ENCODE peak calls at places on chromosome 7, in ten cellular contexts. D is endodermal cell; C is hypothalamus; Z is pons; B is T-helper 9 cell; H is NCI-H2081; P is adrenal gland; S is heart left ventricle; A is effector CD4-positive, alpha-beta T cell; G is CD4-positive, alpha-beta T cell. K is an unnamed sample.

GRCh38 chr7:48525726-48526374 is 354.6 kb downstream of the ABCA13 start:
- DNase-seq in G (no peak), S (no peak), H (no peak), D (no peak), C (no peak), P (no peak), B (no peak), Z (no peak), A (no peak), K (no peak)

GRCh38 chr7:31327071-31327470 is 13.5 kb downstream of the NEUROD6 start:
- DNase-seq in C (no peak), B (no peak), D (peak), S (no peak), G (no peak), A (no peak), Z (no peak), P (no peak), H (no peak), K (no peak)

GRCh38 chr7:113664867-113665266 is 253.9 kb downstream of the PPP1R3A start:
- DNase-seq in B (no peak), A (no peak), G (no peak), H (no peak), P (no peak), C (no peak), D (no peak), Z (no peak), S (no peak), K (no peak)

GRCh38 chr7:24054231-24054630 is 229.8 kb upstream of the NPY start:
- DNase-seq in C (no peak), A (no peak), S (no peak), D (no peak), H (no peak), B (no peak), P (no peak), Z (no peak), G (no peak), K (no peak)

GRCh38 chr7:70035955-70036354 is 437.7 kb downstream of the AUTS2 start:
- DNase-seq in Z (no peak), P (no peak), S (no peak), C (no peak), D (no peak), H (no peak), G (no peak), B (no peak), A (no peak), K (no peak)

GRCh38 chr7:17062433-17063383 is 180.9 kb upstream of the AGR3 start:
- DNase-seq in P (no peak), C (no peak), D (no peak), G (no peak), A (no peak), S (no peak), B (no peak), Z (no peak), H (no peak), K (peak)

GRCh38 chr7:371119-371778 is 81.3 kb downstream of the FOXL3 start:
- DNase-seq in Z (no peak), P (no peak), A (no peak), D (no peak), G (no peak), H (no peak), B (no peak), S (no peak), C (no peak), K (peak)

GRCh38 chr7:96151889-96152288 is 170.0 kb downstream of the SLC25A13 start:
- DNase-seq in C (no peak), A (no peak), D (no peak), G (no peak), H (no peak), B (no peak), P (no peak), Z (no peak), S (no peak), K (no peak)

GRCh38 chr7:138720286-138720685 is 19.1 kb upstream of the SVOPL start:
- DNase-seq in H (no peak), A (no peak), P (no peak), S (no peak), C (no peak), G (no peak), D (no peak), Z (no peak), B (no peak), K (no peak)

GRCh38 chr7:69782917-69783684 is 184.8 kb downstream of the AUTS2 start:
- DNase-seq in H (peak), B (no peak), A (no peak), Z (peak), S (peak), D (no peak), C (peak), P (no peak), G (no peak), K (no peak)

GRCh38 chr7:27174077-27175004 is at the start of gene HOXA10:
- DNase-seq in C (no peak), A (no peak), G (no peak), S (no peak), D (peak), P (peak), Z (no peak), B (no peak), H (peak), K (no peak)

GRCh38 chr7:75722381-75722780 is 16.4 kb downstream of the HIP1 start:
- DNase-seq in C (no peak), G (no peak), B (no peak), D (no peak), Z (no peak), P (no peak), A (no peak), H (no peak), S (no peak), K (no peak)

GRCh38 chr7:140506788-140507464 is 27.6 kb upstream of the MKRN1 start:
- DNase-seq in B (no peak), G (no peak), S (peak), A (no peak), H (peak), D (peak), C (peak), Z (no peak), P (no peak), K (no peak)

GRCh38 chr7:115707684-115708341 is 322.8 kb downstream of the TFEC start:
- DNase-seq in A (no peak), Z (peak), C (no peak), S (no peak), P (no peak), D (no peak), G (no peak), B (no peak), H (peak), K (no peak)

GRCh38 chr7:29424295-29424983 is 139.2 kb upstream of the PRR15 start:
- DNase-seq in P (no peak), C (no peak), S (no peak), D (no peak), G (no peak), Z (no peak), A (no peak), B (no peak), H (no peak), K (no peak)

GRCh38 chr7:27179503-27180430 is 5.3 kb downstream of the HOXA11 start:
- DNase-seq in H (peak), A (peak), P (no peak), B (peak), D (peak), S (no peak), G (peak), C (peak), Z (no peak), K (no peak)

GRCh38 chr7:108467391-108467790 is 11.2 kb upstream of the NRCAM start:
- DNase-seq in C (no peak), H (no peak), S (no peak), D (no peak), Z (no peak), A (no peak), B (no peak), P (no peak), G (no peak), K (no peak)

GRCh38 chr7:30977896-30978564 is 14.3 kb downstream of the GHRHR start:
- DNase-seq in D (peak), B (no peak), H (peak), G (no peak), P (no peak), A (no peak), S (no peak), Z (no peak), C (no peak), K (no peak)

GRCh38 chr7:23712368-23713284 is 2.6 kb downstream of the STK31 start:
- DNase-seq in Z (peak), S (no peak), P (no peak), D (no peak), H (peak), B (no peak), G (no peak), A (no peak), C (no peak), K (no peak)

GRCh38 chr7:28754027-28754426 is 204.1 kb downstream of the TRIL start:
- DNase-seq in A (no peak), G (no peak), S (peak), B (no peak), Z (peak), C (peak), D (no peak), P (no peak), H (no peak), K (no peak)

GRCh38 chr7:8418627-8419245 is 14.7 kb upstream of the NXPH1 start:
- DNase-seq in S (peak), D (peak), Z (peak), A (peak), H (peak), C (no peak), B (peak), G (peak), P (peak), K (peak)

GRCh38 chr7:46492460-46492859 is 571.4 kb upstream of the IGFBP3 start:
- DNase-seq in S (no peak), B (no peak), P (no peak), A (no peak), C (no peak), D (no peak), Z (no peak), H (no peak), G (no peak), K (no peak)

GRCh38 chr7:77887567-77887966 is 89.0 kb downstream of the PHTF2 start:
- DNase-seq in H (no peak), S (no peak), B (no peak), Z (no peak), C (no peak), P (no peak), G (no peak), D (no peak), A (no peak), K (no peak)

GRCh38 chr7:75914169-75914654 is 743 bp upstream of the POR start:
- DNase-seq in P (peak), H (no peak), A (no peak), G (no peak), B (no peak), S (peak), Z (peak), C (no peak), D (no peak), K (no peak)

GRCh38 chr7:101869901-101870290 is 52.5 kb downstream of the CUX1 start:
- DNase-seq in P (no peak), C (no peak), Z (no peak), D (no peak), S (no peak), B (no peak), H (no peak), G (no peak), A (no peak), K (no peak)

GRCh38 chr7:130281227-130281626 is 11.7 kb upstream of the CPA4 start:
- DNase-seq in C (no peak), D (no peak), A (no peak), H (no peak), B (no peak), G (no peak), S (no peak), Z (no peak), P (no peak), K (no peak)

GRCh38 chr7:128167791-128168666 is 73.0 kb upstream of the LEP start:
- DNase-seq in C (no peak), D (peak), B (no peak), P (no peak), A (no peak), S (no peak), G (no peak), Z (no peak), H (no peak), K (no peak)

GRCh38 chr7:104230606-104231005 is 22.8 kb upstream of the ORC5 start:
- DNase-seq in B (no peak), A (no peak), P (no peak), C (no peak), G (no peak), D (no peak), Z (no peak), S (no peak), H (peak), K (no peak)

GRCh38 chr7:151233111-151233701 is 923 bp downstream of the CHPF2 start:
- DNase-seq in D (no peak), Z (no peak), P (peak), B (peak), G (peak), H (peak), S (no peak), A (peak), C (peak), K (peak)

GRCh38 chr7:904847-905246 is 28.5 kb downstream of the GET4 start:
- DNase-seq in D (no peak), Z (no peak), C (no peak), P (no peak), S (no peak), B (no peak), G (no peak), A (no peak), H (no peak), K (no peak)

GRCh38 chr7:4268040-4268965 is 413.8 kb upstream of the FOXK1 start:
- DNase-seq in D (no peak), S (no peak), B (no peak), G (no peak), H (no peak), Z (no peak), P (no peak), C (no peak), A (no peak), K (no peak)

GRCh38 chr7:112790651-112790973 is 419 bp upstream of the TMEM168 start:
- DNase-seq in C (no peak), B (no peak), P (no peak), Z (peak), D (no peak), G (no peak), H (no peak), A (no peak), S (no peak), K (no peak)

GRCh38 chr7:13615679-13616078 is 373.8 kb downstream of the ETV1 start:
- DNase-seq in D (no peak), H (no peak), A (no peak), S (no peak), Z (no peak), C (no peak), P (no peak), B (no peak), G (no peak), K (no peak)

GRCh38 chr7:52009195-52009594 is 692.6 kb upstream of the COBL start:
- DNase-seq in C (no peak), H (no peak), Z (no peak), P (no peak), G (no peak), S (no peak), D (no peak), A (no peak), B (no peak), K (no peak)

GRCh38 chr7:102933763-102934162 is 21.0 kb downstream of the LRRC17 start:
- DNase-seq in D (peak), A (no peak), G (no peak), S (peak), Z (peak), B (no peak), C (peak), H (no peak), P (peak), K (no peak)